ENCODE peak calls at places on chromosomes 6 and 20, in four cellular contexts. P is naive B cell; K is fibroblast of mammary gland; D is stimulated activated naive CD8-positive, alpha-beta T cell treated with anti-CD3 and anti-CD28 coated beads, Interleukin-15, Interleukin-2, amounts not matched to agents 100 U/mL and 50 U/mL, for 24 hours. F is an unnamed sample.

GRCh38 chr20:58192567-58192966 is 35.9 kb downstream of the ANKRD60 start:
- DNase-seq in P (no peak), K (no peak), D (peak), F (peak)

GRCh38 chr6:80143312-80143960 is 37.0 kb downstream of the BCKDHB start:
- DNase-seq in P (no peak), K (peak), D (no peak), F (no peak)

GRCh38 chr20:5788385-5788895 is 38.2 kb downstream of the SHLD1 start:
- DNase-seq in P (peak), K (peak), D (peak), F (peak)

GRCh38 chr20:33788351-33789049 is 22.6 kb upstream of the CHMP4B start:
- DNase-seq in P (no peak), K (no peak), D (no peak), F (no peak)

GRCh38 chr20:62320581-62321354 is 18.0 kb downstream of the ADRM1 start:
- DNase-seq in P (no peak), K (no peak), D (peak), F (no peak)

GRCh38 chr6:36980876-36981619 is 4.9 kb downstream of the MTCH1 start:
- DNase-seq in P (no peak), K (no peak), D (no peak), F (no peak)

GRCh38 chr6:125140808-125141207 is 12.8 kb upstream of the TPD52L1 start:
- DNase-seq in P (no peak), K (peak), D (no peak), F (no peak)

GRCh38 chr20:40019510-40019909 is 669.5 kb downstream of the MAFB start:
- DNase-seq in P (no peak), K (no peak), D (no peak), F (no peak)

GRCh38 chr20:46139908-46140482 is 21.9 kb downstream of the CD40 start:
- DNase-seq in P (no peak), K (no peak), D (no peak), F (no peak)

GRCh38 chr20:3925113-3925695 is 36.0 kb downstream of the PANK2 start:
- DNase-seq in P (no peak), K (no peak), D (no peak), F (no peak)